ENCODE peak calls at places on chromosomes 6 and 20, in four cellular contexts. Q, R, S and Z are unnamed samples.

GRCh38 chr20:20520776-20521175 is 152.9 kb downstream of the INSM1 start:
- DNase-seq in Q (no peak), R (no peak), S (no peak), Z (no peak)

GRCh38 chr6:108029226-108029921 is 45.2 kb downstream of the OSTM1 start:
- DNase-seq in R (no peak), S (no peak), Q (no peak), Z (no peak)

GRCh38 chr20:3193806-3194616 is 10.5 kb downstream of the DDRGK1 start:
- DNase-seq in R (no peak), S (no peak), Q (no peak), Z (no peak)

GRCh38 chr20:47764154-47764734 is 21.0 kb downstream of the SULF2 start:
- DNase-seq in R (no peak), Q (no peak), S (no peak), Z (no peak)

GRCh38 chr6:92122746-92123145 is 1296.6 kb downstream of the EPHA7 start:
- DNase-seq in S (peak), R (no peak), Q (no peak), Z (peak)

GRCh38 chr20:54431545-54431944 is 43.8 kb upstream of the DOK5 start:
- DNase-seq in Q (no peak), R (no peak), S (no peak), Z (no peak)

GRCh38 chr20:6562111-6562510 is 205.4 kb upstream of the BMP2 start:
- DNase-seq in S (no peak), R (no peak), Q (no peak), Z (no peak)

GRCh38 chr6:153790048-153790447 is 249.0 kb upstream of the OPRM1 start:
- DNase-seq in R (no peak), Q (no peak), S (peak), Z (peak)

GRCh38 chr20:20820104-20820503 is 107.7 kb upstream of the RALGAPA2 start:
- DNase-seq in S (peak), Q (peak), R (no peak), Z (no peak)

GRCh38 chr20:32527447-32528055 is 57.6 kb downstream of the NOL4L start:
- DNase-seq in R (no peak), Q (no peak), S (no peak), Z (no peak)

GRCh38 chr20:38229376-38230252 is 30.9 kb downstream of the KIAA1755 start:
- DNase-seq in R (no peak), Q (peak), S (peak), Z (no peak)

GRCh38 chr6:166026586-166027126 is 141.0 kb downstream of the TBXT start:
- DNase-seq in R (no peak), Q (no peak), S (no peak), Z (no peak)

GRCh38 chr6:157285422-157285779 is 37.9 kb downstream of the TMEM242 start:
- DNase-seq in S (no peak), Q (no peak), R (no peak), Z (no peak)

GRCh38 chr6:137689377-137689776 is 177.7 kb upstream of the TNFAIP3 start:
- DNase-seq in S (peak), R (no peak), Q (no peak), Z (no peak)

GRCh38 chr6:20608905-20609304 is 74.6 kb downstream of the CDKAL1 start:
- DNase-seq in S (no peak), Q (no peak), R (no peak), Z (no peak)

GRCh38 chr6:90315354-90315960 is 18.8 kb upstream of the BACH2 start:
- DNase-seq in S (no peak), R (no peak), Q (no peak), Z (no peak)

DNA sequence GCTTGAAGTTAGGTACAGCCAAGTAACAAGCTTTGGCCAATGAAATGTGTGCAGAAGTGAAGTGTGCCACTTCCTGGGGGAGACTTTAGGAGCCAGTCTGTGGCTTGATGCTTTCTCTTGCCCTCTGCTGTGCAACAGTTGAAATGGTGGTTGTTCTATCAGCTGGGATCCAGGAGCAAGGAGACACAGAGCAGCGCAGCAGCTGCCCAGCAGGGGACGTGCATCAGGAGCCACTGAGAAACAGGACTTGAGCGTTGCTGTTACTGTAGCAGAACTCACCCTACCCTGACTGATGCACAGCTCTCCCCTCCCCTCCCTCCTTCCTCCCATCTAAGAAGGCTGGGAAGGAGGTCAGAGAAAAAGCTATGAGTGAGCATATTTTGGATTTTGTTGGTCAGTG is 18.9 kb upstream of the CCN5 start:
- DNase-seq in R (no peak), Q (no peak), S (peak), Z (no peak)
- H3K9ac ChIP-seq in R (no peak), Q (no peak), S (no peak), Z (no peak)

DNA sequence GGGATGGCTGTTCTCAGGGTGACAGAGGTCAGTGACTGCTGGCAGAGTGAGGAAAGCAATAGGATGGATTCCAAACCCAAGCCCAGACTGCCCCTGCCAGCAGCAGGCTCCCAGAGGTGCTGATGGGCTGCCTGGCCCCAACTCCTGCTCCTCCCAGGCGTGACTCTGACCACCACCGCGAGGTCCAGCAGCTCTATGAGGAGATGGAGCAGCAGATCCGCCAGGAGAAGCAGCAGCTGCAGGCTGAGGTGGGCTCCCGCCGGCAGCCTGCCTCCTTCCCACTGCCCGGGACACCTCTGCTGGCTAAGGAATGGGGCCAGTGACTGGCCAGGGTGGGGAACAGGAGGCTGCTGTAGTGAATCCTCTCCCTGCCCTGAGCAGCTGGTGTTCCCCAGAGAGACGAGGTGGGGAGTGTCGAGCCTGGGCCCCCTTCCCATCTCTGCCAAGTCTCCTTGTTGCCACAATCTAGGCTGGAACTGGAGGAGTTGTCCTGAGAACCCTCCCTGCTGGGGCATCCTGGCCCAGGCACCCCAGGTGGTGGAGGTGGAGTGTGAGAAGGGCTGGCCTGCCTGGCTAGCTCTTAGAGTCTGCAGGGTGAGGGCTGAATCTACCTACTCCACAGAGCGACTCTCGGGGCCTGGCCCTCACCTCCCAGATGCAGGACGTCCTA is 20.4 kb downstream of the RAB44 start:
- DNase-seq in S (no peak), Q (no peak), R (no peak), Z (no peak)
- TF ChIP-seq SUZ12 in S (no peak), Q (no peak), R (no peak), Z (no peak)

GRCh38 chr20:51426879-51427624 is 115.5 kb downstream of the NFATC2 start:
- DNase-seq in Q (no peak), R (no peak), S (peak), Z (no peak)

GRCh38 chr20:51429696-51430095 is 112.8 kb downstream of the NFATC2 start:
- DNase-seq in R (no peak), Q (no peak), S (no peak), Z (no peak)

GRCh38 chr20:51429144-51429482 is 113.4 kb downstream of the NFATC2 start:
- DNase-seq in Q (no peak), S (no peak), R (no peak), Z (no peak)

GRCh38 chr20:51428451-51429143 is 113.9 kb downstream of the NFATC2 start:
- DNase-seq in S (peak), Q (no peak), R (no peak), Z (no peak)

GRCh38 chr20:51427625-51428291 is 114.8 kb downstream of the NFATC2 start:
- DNase-seq in Q (no peak), S (no peak), R (no peak), Z (no peak)
- H3K4me3 ChIP-seq in Q (no peak), S (peak), R (no peak), Z (no peak)

GRCh38 chr6:140846518-140847277 is 1286.0 kb upstream of the GJE1 start:
- DNase-seq in R (no peak), Q (no peak), S (no peak), Z (no peak)
- H3K9ac ChIP-seq in R (no peak), Q (no peak), S (no peak), Z (no peak)